ENCODE peak calls at places on chromosomes 11 and 22, in nine cellular contexts. One of them, this sample, is unnamed.

GRCh38 chr11:1102221-1102971 is 27.7 kb downstream of the MUC2 start:
- DNase-seq in stomach: no peak
- DNase-seq in esophagus muscularis mucosa: no peak
- DNase-seq in SK-N-SH: no peak
- DNase-seq in transverse colon: no peak
- DNase-seq in suprapubic skin: no peak
- DNase-seq in GM12878: no peak
- DNase-seq in HepG2: no peak
- DNase-seq in K562: no peak
- DNase-seq in this sample: no peak

GRCh38 chr11:78876686-78877085 is 302.0 kb upstream of the NARS2 start:
- DNase-seq in stomach: no peak
- DNase-seq in esophagus muscularis mucosa: no peak
- DNase-seq in SK-N-SH: no peak
- DNase-seq in transverse colon: no peak
- DNase-seq in suprapubic skin: no peak
- DNase-seq in GM12878: no peak
- DNase-seq in HepG2: no peak
- DNase-seq in K562: no peak
- DNase-seq in this sample: no peak

GRCh38 chr22:19639610-19640135 is 74.6 kb upstream of the SEPTIN5 start:
- DNase-seq in stomach: no peak
- DNase-seq in esophagus muscularis mucosa: no peak
- DNase-seq in SK-N-SH: peak
- DNase-seq in transverse colon: no peak
- DNase-seq in suprapubic skin: no peak
- DNase-seq in GM12878: no peak
- DNase-seq in HepG2: no peak
- DNase-seq in K562: no peak
- DNase-seq in this sample: no peak

GRCh38 chr22:30867746-30868662 is 100.6 kb downstream of the MORC2 start:
- DNase-seq in stomach: no peak
- DNase-seq in esophagus muscularis mucosa: no peak
- DNase-seq in SK-N-SH: peak
- DNase-seq in transverse colon: peak
- DNase-seq in suprapubic skin: peak
- DNase-seq in GM12878: no peak
- DNase-seq in HepG2: no peak
- DNase-seq in K562: no peak
- DNase-seq in this sample: peak

GRCh38 chr11:30321321-30321720 is 1.6 kb upstream of the ARL14EP start:
- DNase-seq in stomach: no peak
- DNase-seq in esophagus muscularis mucosa: no peak
- DNase-seq in SK-N-SH: no peak
- DNase-seq in transverse colon: no peak
- DNase-seq in suprapubic skin: no peak
- DNase-seq in GM12878: no peak
- DNase-seq in HepG2: no peak
- DNase-seq in K562: no peak
- DNase-seq in this sample: no peak

GRCh38 chr11:86101493-86101892 is 32.6 kb upstream of the PICALM start:
- DNase-seq in stomach: no peak
- DNase-seq in esophagus muscularis mucosa: no peak
- DNase-seq in SK-N-SH: no peak
- DNase-seq in transverse colon: no peak
- DNase-seq in suprapubic skin: no peak
- DNase-seq in GM12878: no peak
- DNase-seq in HepG2: no peak
- DNase-seq in K562: no peak
- DNase-seq in this sample: no peak

GRCh38 chr11:61082931-61083531 is 19.3 kb upstream of the CD5 start:
- DNase-seq in stomach: no peak
- DNase-seq in esophagus muscularis mucosa: no peak
- DNase-seq in SK-N-SH: no peak
- DNase-seq in transverse colon: no peak
- DNase-seq in suprapubic skin: no peak
- DNase-seq in GM12878: no peak
- DNase-seq in HepG2: no peak
- DNase-seq in K562: no peak
- DNase-seq in this sample: no peak

GRCh38 chr11:31725176-31725575 is 85.9 kb downstream of the PAX6 start:
- DNase-seq in stomach: no peak
- DNase-seq in esophagus muscularis mucosa: no peak
- DNase-seq in SK-N-SH: no peak
- DNase-seq in transverse colon: no peak
- DNase-seq in suprapubic skin: no peak
- DNase-seq in GM12878: no peak
- DNase-seq in HepG2: no peak
- DNase-seq in K562: no peak
- DNase-seq in this sample: no peak

GRCh38 chr11:12685229-12685628 is 11.0 kb downstream of the TEAD1 start:
- DNase-seq in stomach: no peak
- DNase-seq in esophagus muscularis mucosa: no peak
- DNase-seq in SK-N-SH: no peak
- DNase-seq in transverse colon: no peak
- DNase-seq in suprapubic skin: no peak
- DNase-seq in GM12878: no peak
- DNase-seq in HepG2: no peak
- DNase-seq in K562: no peak
- DNase-seq in this sample: no peak

GRCh38 chr22:47197735-47198500 is 435.5 kb downstream of the TBC1D22A start:
- DNase-seq in stomach: peak
- DNase-seq in esophagus muscularis mucosa: no peak
- DNase-seq in SK-N-SH: peak
- DNase-seq in transverse colon: no peak
- DNase-seq in suprapubic skin: peak
- DNase-seq in GM12878: no peak
- DNase-seq in HepG2: no peak
- DNase-seq in K562: no peak
- DNase-seq in this sample: peak
- TF ChIP-seq EP300 in stomach: no peak
- TF ChIP-seq EP300 in esophagus muscularis mucosa: no peak
- TF ChIP-seq EP300 in SK-N-SH: no peak
- TF ChIP-seq EP300 in transverse colon: no peak
- TF ChIP-seq EP300 in suprapubic skin: no peak
- TF ChIP-seq EP300 in GM12878: no peak
- TF ChIP-seq EP300 in HepG2: no peak
- TF ChIP-seq EP300 in K562: no peak
- TF ChIP-seq EP300 in this sample: no peak

DNA sequence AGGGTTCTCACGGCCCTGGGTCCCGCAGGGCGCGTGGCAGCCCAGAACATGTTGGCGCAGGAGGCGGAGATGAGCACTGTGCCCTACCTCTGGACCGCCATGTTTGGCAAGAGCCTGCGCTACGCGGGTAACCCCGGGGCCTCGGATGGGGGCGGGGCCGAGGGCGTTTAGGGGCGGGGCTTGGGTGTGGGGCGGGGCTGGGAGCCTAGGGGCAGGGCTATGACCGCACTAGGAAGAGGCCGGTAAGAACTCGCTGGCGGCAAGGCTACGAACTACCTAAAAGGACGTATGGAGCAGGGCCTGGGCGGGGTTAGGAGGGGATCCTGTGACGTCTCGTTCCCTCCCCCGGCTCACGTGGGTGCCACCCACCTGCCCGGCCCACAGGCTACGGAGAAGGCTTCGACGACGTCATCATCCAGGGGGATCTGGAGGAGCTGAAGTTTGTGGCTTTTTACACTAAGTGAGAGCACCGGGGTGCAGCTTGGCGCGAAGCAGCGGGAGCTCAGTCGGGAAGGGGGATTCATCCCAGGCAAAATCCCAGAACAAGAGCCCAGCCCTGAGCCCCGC is 2.8 kb upstream of the LZTR1 start:
- DNase-seq in stomach: peak
- DNase-seq in esophagus muscularis mucosa: no peak
- DNase-seq in SK-N-SH: peak
- DNase-seq in transverse colon: peak
- DNase-seq in suprapubic skin: no peak
- DNase-seq in GM12878: no peak
- DNase-seq in HepG2: no peak
- DNase-seq in K562: peak
- DNase-seq in this sample: peak
- TF ChIP-seq POLR2AphosphoS5 in stomach: no peak
- TF ChIP-seq POLR2AphosphoS5 in esophagus muscularis mucosa: peak
- TF ChIP-seq POLR2AphosphoS5 in SK-N-SH: no peak
- TF ChIP-seq POLR2AphosphoS5 in transverse colon: no peak
- TF ChIP-seq POLR2AphosphoS5 in suprapubic skin: no peak
- TF ChIP-seq POLR2AphosphoS5 in GM12878: no peak
- TF ChIP-seq POLR2AphosphoS5 in HepG2: no peak
- TF ChIP-seq POLR2AphosphoS5 in K562: no peak
- TF ChIP-seq POLR2AphosphoS5 in this sample: peak

GRCh38 chr22:50315289-50316113 is 8.1 kb upstream of the PLXNB2 start:
- DNase-seq in stomach: no peak
- DNase-seq in esophagus muscularis mucosa: no peak
- DNase-seq in SK-N-SH: peak
- DNase-seq in transverse colon: no peak
- DNase-seq in suprapubic skin: no peak
- DNase-seq in GM12878: no peak
- DNase-seq in HepG2: no peak
- DNase-seq in K562: no peak
- DNase-seq in this sample: no peak

GRCh38 chr22:50313021-50313420 is 5.6 kb upstream of the PLXNB2 start:
- DNase-seq in stomach: no peak
- DNase-seq in esophagus muscularis mucosa: no peak
- DNase-seq in SK-N-SH: no peak
- DNase-seq in transverse colon: no peak
- DNase-seq in suprapubic skin: peak
- DNase-seq in GM12878: no peak
- DNase-seq in HepG2: no peak
- DNase-seq in K562: no peak
- DNase-seq in this sample: peak

GRCh38 chr22:50313600-50313999 is 6.2 kb upstream of the PLXNB2 start:
- DNase-seq in stomach: no peak
- DNase-seq in esophagus muscularis mucosa: no peak
- DNase-seq in SK-N-SH: peak
- DNase-seq in transverse colon: no peak
- DNase-seq in suprapubic skin: peak
- DNase-seq in GM12878: no peak
- DNase-seq in HepG2: no peak
- DNase-seq in K562: no peak
- DNase-seq in this sample: no peak

GRCh38 chr22:50314081-50314454 is 6.6 kb upstream of the PLXNB2 start:
- DNase-seq in stomach: no peak
- DNase-seq in esophagus muscularis mucosa: no peak
- DNase-seq in SK-N-SH: peak
- DNase-seq in transverse colon: no peak
- DNase-seq in suprapubic skin: no peak
- DNase-seq in GM12878: no peak
- DNase-seq in HepG2: no peak
- DNase-seq in K562: no peak
- DNase-seq in this sample: no peak

DNA sequence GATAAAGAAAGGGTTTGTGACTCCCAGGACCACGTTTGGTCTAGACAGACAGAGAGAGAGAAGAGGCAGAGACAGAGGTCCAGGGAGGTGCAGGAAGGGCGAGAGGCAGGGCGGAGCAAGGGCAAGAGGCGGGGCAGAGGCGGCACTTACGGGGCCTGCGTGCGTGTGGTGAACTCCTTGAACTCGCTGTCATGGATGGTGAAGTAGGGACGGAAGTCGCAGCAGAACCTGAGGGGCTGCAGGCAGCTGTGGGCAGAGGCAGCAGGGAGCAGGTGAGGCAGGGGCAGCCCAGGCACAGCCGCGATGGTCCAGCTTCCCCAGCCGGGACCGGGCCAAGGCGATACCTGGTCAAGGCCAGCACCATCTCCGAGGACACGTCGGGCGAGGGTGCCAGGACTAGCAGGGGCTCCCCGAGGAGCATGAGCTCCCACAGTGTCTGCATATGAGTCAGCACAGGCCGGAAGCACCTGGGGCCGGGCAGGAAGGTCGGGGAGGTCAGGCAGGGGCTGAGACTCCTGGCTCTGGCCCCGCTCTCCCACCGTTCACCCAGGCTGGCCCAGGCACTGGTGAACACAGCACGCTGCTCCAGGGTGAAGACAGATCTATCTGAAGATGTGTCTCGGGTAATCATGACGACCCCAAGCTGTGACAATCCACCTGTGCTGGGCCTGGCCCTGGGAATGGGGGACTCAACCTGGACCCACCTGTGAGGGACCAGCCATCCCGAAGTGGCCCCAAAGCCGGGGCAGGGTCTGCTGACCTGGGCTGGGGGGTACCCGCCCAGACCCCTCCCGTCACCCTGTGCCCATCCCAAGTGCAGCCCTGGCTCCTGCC is 7.2 kb upstream of the PLXNB2 start:
- DNase-seq in stomach: peak
- DNase-seq in esophagus muscularis mucosa: no peak
- DNase-seq in SK-N-SH: peak
- DNase-seq in transverse colon: peak
- DNase-seq in suprapubic skin: peak
- DNase-seq in GM12878: peak
- DNase-seq in HepG2: no peak
- DNase-seq in K562: peak
- DNase-seq in this sample: no peak
- TF ChIP-seq EP300 in stomach: no peak
- TF ChIP-seq EP300 in esophagus muscularis mucosa: no peak
- TF ChIP-seq EP300 in SK-N-SH: no peak
- TF ChIP-seq EP300 in transverse colon: no peak
- TF ChIP-seq EP300 in suprapubic skin: no peak
- TF ChIP-seq EP300 in GM12878: no peak
- TF ChIP-seq EP300 in HepG2: no peak
- TF ChIP-seq EP300 in K562: no peak
- TF ChIP-seq EP300 in this sample: no peak

GRCh38 chr11:134355656-134356055 is 23.9 kb downstream of the GLB1L2 start:
- DNase-seq in stomach: no peak
- DNase-seq in esophagus muscularis mucosa: no peak
- DNase-seq in SK-N-SH: no peak
- DNase-seq in transverse colon: no peak
- DNase-seq in suprapubic skin: no peak
- DNase-seq in GM12878: no peak
- DNase-seq in HepG2: no peak
- DNase-seq in K562: peak
- DNase-seq in this sample: peak
- TF ChIP-seq POLR2AphosphoS5 in stomach: no peak
- TF ChIP-seq POLR2AphosphoS5 in esophagus muscularis mucosa: no peak
- TF ChIP-seq POLR2AphosphoS5 in SK-N-SH: no peak
- TF ChIP-seq POLR2AphosphoS5 in transverse colon: no peak
- TF ChIP-seq POLR2AphosphoS5 in suprapubic skin: no peak
- TF ChIP-seq POLR2AphosphoS5 in GM12878: no peak
- TF ChIP-seq POLR2AphosphoS5 in HepG2: no peak
- TF ChIP-seq POLR2AphosphoS5 in K562: no peak
- TF ChIP-seq POLR2AphosphoS5 in this sample: peak

This sample was measured in sigmoid colon.